ENCODE peak calls at places on chromosome 5, in seven cellular contexts. One of them, this sample, is unnamed. For H3K4me1, the result is how much of the 10 kb centered on the place peaks cover.

GRCh38 chr5:123089971-123090640 is 1.1 kb downstream of the PRDM6 start:
- DNase-seq in H1: peak
- DNase-seq in HCT116: no peak
- DNase-seq in lower lobe of right lung: peak
- DNase-seq in endodermal cell: peak
- DNase-seq in OCI-LY7: no peak
- DNase-seq in A549: peak
- DNase-seq in this sample: no peak

GRCh38 chr5:150567031-150567680 is 59.2 kb downstream of the NDST1 start:
- DNase-seq in lower lobe of right lung: no peak
- DNase-seq in HCT116: no peak
- DNase-seq in endodermal cell: no peak
- DNase-seq in A549: no peak
- DNase-seq in OCI-LY7: no peak
- DNase-seq in H1: no peak
- DNase-seq in this sample: no peak

GRCh38 chr5:20367178-20367577 is 379.2 kb upstream of the CDH18 start:
- DNase-seq in A549: no peak
- DNase-seq in H1: no peak
- DNase-seq in endodermal cell: no peak
- DNase-seq in HCT116: no peak
- DNase-seq in OCI-LY7: no peak
- DNase-seq in lower lobe of right lung: no peak
- DNase-seq in this sample: no peak

GRCh38 chr5:50406874-50407273 is 34.2 kb downstream of the EMB start:
- DNase-seq in H1: no peak
- DNase-seq in lower lobe of right lung: no peak
- DNase-seq in A549: no peak
- DNase-seq in HCT116: no peak
- DNase-seq in endodermal cell: no peak
- DNase-seq in OCI-LY7: no peak
- DNase-seq in this sample: no peak

GRCh38 chr5:174547814-174548213 is 176.6 kb upstream of the MSX2 start:
- DNase-seq in HCT116: no peak
- DNase-seq in endodermal cell: no peak
- DNase-seq in H1: no peak
- DNase-seq in lower lobe of right lung: no peak
- DNase-seq in OCI-LY7: no peak
- DNase-seq in A549: no peak
- DNase-seq in this sample: no peak

GRCh38 chr5:164353155-164353554 is 847.7 kb downstream of the MAT2B start:
- DNase-seq in lower lobe of right lung: no peak
- DNase-seq in OCI-LY7: no peak
- DNase-seq in endodermal cell: no peak
- DNase-seq in H1: no peak
- DNase-seq in A549: no peak
- DNase-seq in HCT116: no peak
- DNase-seq in this sample: no peak

GRCh38 chr5:99949361-99949760 is 585.8 kb upstream of the FAM174A start:
- DNase-seq in HCT116: no peak
- DNase-seq in OCI-LY7: no peak
- DNase-seq in endodermal cell: no peak
- DNase-seq in lower lobe of right lung: no peak
- DNase-seq in H1: no peak
- DNase-seq in A549: no peak
- DNase-seq in this sample: no peak

GRCh38 chr5:120436996-120437395 is 27.1 kb upstream of the PRR16 start:
- DNase-seq in lower lobe of right lung: no peak
- DNase-seq in endodermal cell: no peak
- DNase-seq in HCT116: no peak
- DNase-seq in H1: no peak
- DNase-seq in OCI-LY7: no peak
- DNase-seq in A549: no peak
- DNase-seq in this sample: no peak

GRCh38 chr5:166595274-166595951 is 1696.0 kb upstream of the WWC1 start:
- DNase-seq in lower lobe of right lung: no peak
- DNase-seq in H1: no peak
- DNase-seq in endodermal cell: no peak
- DNase-seq in HCT116: no peak
- DNase-seq in OCI-LY7: no peak
- DNase-seq in A549: no peak
- DNase-seq in this sample: no peak

GRCh38 chr5:143355710-143356109 is 47.8 kb downstream of the NR3C1 start:
- DNase-seq in endodermal cell: no peak
- DNase-seq in HCT116: peak
- DNase-seq in OCI-LY7: no peak
- DNase-seq in H1: no peak
- DNase-seq in A549: peak
- DNase-seq in lower lobe of right lung: no peak
- DNase-seq in this sample: peak
- H3K4me1 ChIP-seq in endodermal cell: under half
- H3K4me1 ChIP-seq in HCT116: under half
- H3K4me1 ChIP-seq in OCI-LY7: under half
- H3K4me1 ChIP-seq in H1: under half
- H3K4me1 ChIP-seq in A549: half or more
- H3K4me1 ChIP-seq in lower lobe of right lung: half or more
- H3K4me1 ChIP-seq in this sample: under half

GRCh38 chr5:172533058-172533398 is 78.7 kb upstream of the SH3PXD2B start:
- DNase-seq in lower lobe of right lung: no peak
- DNase-seq in endodermal cell: peak
- DNase-seq in HCT116: no peak
- DNase-seq in H1: peak
- DNase-seq in A549: no peak
- DNase-seq in OCI-LY7: no peak
- DNase-seq in this sample: peak
- H3K27ac ChIP-seq in lower lobe of right lung: no peak
- H3K27ac ChIP-seq in endodermal cell: no peak
- H3K27ac ChIP-seq in HCT116: no peak
- H3K27ac ChIP-seq in H1: no peak
- H3K27ac ChIP-seq in A549: no peak
- H3K27ac ChIP-seq in OCI-LY7: no peak
- H3K27ac ChIP-seq in this sample: no peak

GRCh38 chr5:143374496-143375217 is 28.8 kb downstream of the NR3C1 start:
- DNase-seq in H1: no peak
- DNase-seq in OCI-LY7: no peak
- DNase-seq in A549: no peak
- DNase-seq in endodermal cell: no peak
- DNase-seq in HCT116: no peak
- DNase-seq in lower lobe of right lung: no peak
- DNase-seq in this sample: no peak

GRCh38 chr5:143376911-143377838 is 26.3 kb downstream of the NR3C1 start:
- DNase-seq in OCI-LY7: no peak
- DNase-seq in lower lobe of right lung: no peak
- DNase-seq in A549: peak
- DNase-seq in HCT116: peak
- DNase-seq in H1: no peak
- DNase-seq in endodermal cell: peak
- DNase-seq in this sample: peak

GRCh38 chr5:143370440-143370839 is 33.0 kb downstream of the NR3C1 start:
- DNase-seq in A549: no peak
- DNase-seq in lower lobe of right lung: no peak
- DNase-seq in HCT116: no peak
- DNase-seq in endodermal cell: no peak
- DNase-seq in H1: no peak
- DNase-seq in OCI-LY7: no peak
- DNase-seq in this sample: no peak

GRCh38 chr5:143376195-143376772 is 27.2 kb downstream of the NR3C1 start:
- DNase-seq in endodermal cell: no peak
- DNase-seq in HCT116: no peak
- DNase-seq in H1: no peak
- DNase-seq in OCI-LY7: no peak
- DNase-seq in A549: no peak
- DNase-seq in lower lobe of right lung: no peak
- DNase-seq in this sample: no peak

GRCh38 chr5:143372187-143372829 is 31.2 kb downstream of the NR3C1 start:
- DNase-seq in H1: no peak
- DNase-seq in lower lobe of right lung: no peak
- DNase-seq in A549: no peak
- DNase-seq in endodermal cell: no peak
- DNase-seq in HCT116: no peak
- DNase-seq in OCI-LY7: no peak
- DNase-seq in this sample: no peak
- H3K4me1 ChIP-seq in H1: under half
- H3K4me1 ChIP-seq in lower lobe of right lung: under half
- H3K4me1 ChIP-seq in A549: half or more
- H3K4me1 ChIP-seq in endodermal cell: under half
- H3K4me1 ChIP-seq in HCT116: under half
- H3K4me1 ChIP-seq in OCI-LY7: under half
- H3K4me1 ChIP-seq in this sample: under half

GRCh38 chr5:77181596-77182304 is 28.7 kb upstream of the PDE8B start:
- DNase-seq in OCI-LY7: no peak
- DNase-seq in lower lobe of right lung: no peak
- DNase-seq in A549: no peak
- DNase-seq in HCT116: no peak
- DNase-seq in endodermal cell: no peak
- DNase-seq in H1: no peak
- DNase-seq in this sample: no peak
- H3K27ac ChIP-seq in OCI-LY7: no peak
- H3K27ac ChIP-seq in lower lobe of right lung: no peak
- H3K27ac ChIP-seq in A549: peak
- H3K27ac ChIP-seq in HCT116: no peak
- H3K27ac ChIP-seq in endodermal cell: no peak
- H3K27ac ChIP-seq in H1: no peak
- H3K27ac ChIP-seq in this sample: no peak

GRCh38 chr5:177330991-177331837 is 19.5 kb upstream of the MXD3 start:
- DNase-seq in lower lobe of right lung: peak
- DNase-seq in endodermal cell: no peak
- DNase-seq in OCI-LY7: no peak
- DNase-seq in HCT116: no peak
- DNase-seq in A549: no peak
- DNase-seq in H1: no peak
- DNase-seq in this sample: no peak

GRCh38 chr5:177327539-177328522 is 16.1 kb upstream of the MXD3 start:
- DNase-seq in OCI-LY7: no peak
- DNase-seq in H1: no peak
- DNase-seq in A549: no peak
- DNase-seq in lower lobe of right lung: peak
- DNase-seq in endodermal cell: no peak
- DNase-seq in HCT116: no peak
- DNase-seq in this sample: no peak

GRCh38 chr5:177329883-177330282 is 18.2 kb upstream of the MXD3 start:
- DNase-seq in H1: no peak
- DNase-seq in lower lobe of right lung: peak
- DNase-seq in OCI-LY7: no peak
- DNase-seq in A549: no peak
- DNase-seq in endodermal cell: no peak
- DNase-seq in HCT116: no peak
- DNase-seq in this sample: no peak

GRCh38 chr5:177325868-177326381 is 14.2 kb upstream of the MXD3 start:
- DNase-seq in OCI-LY7: no peak
- DNase-seq in lower lobe of right lung: peak
- DNase-seq in HCT116: no peak
- DNase-seq in endodermal cell: no peak
- DNase-seq in H1: no peak
- DNase-seq in A549: no peak
- DNase-seq in this sample: no peak

DNA sequence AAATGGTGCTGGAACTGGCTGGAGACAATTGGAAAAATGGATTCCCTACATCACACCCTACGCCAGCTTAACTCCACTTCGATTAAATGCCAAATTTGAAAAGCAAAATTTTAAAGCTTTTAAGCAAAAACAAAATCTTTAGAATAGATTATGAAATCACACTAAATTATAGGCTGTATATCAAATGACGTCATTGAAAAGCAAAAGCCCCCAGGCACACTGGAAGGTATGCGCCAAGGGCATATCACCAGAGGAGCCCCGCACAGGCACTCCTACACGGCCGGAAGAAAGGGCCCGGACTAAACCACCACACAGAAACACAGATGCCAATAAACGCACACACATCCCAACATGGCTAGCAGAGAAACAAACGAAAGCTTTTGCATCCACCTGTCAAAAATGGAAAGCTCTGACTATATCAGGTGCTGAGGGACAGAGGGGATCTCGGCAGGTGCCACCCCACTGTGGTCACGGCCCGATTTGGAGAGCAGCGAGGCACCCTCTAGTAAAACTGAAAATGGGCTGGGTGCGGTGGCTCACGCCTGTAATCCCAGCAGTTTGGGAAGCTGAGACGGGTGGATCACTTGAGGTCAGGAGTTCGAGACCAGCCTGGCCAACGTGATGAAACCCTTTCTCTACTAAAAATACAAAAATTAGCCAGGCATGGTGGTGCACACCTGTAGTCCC is 17.0 kb upstream of the MXD3 start:
- DNase-seq in lower lobe of right lung: peak
- DNase-seq in H1: no peak
- DNase-seq in endodermal cell: no peak
- DNase-seq in A549: no peak
- DNase-seq in HCT116: no peak
- DNase-seq in OCI-LY7: no peak
- DNase-seq in this sample: no peak
- H3K4me1 ChIP-seq in lower lobe of right lung: under half
- H3K4me1 ChIP-seq in H1: under half
- H3K4me1 ChIP-seq in endodermal cell: under half
- H3K4me1 ChIP-seq in A549: under half
- H3K4me1 ChIP-seq in HCT116: under half
- H3K4me1 ChIP-seq in OCI-LY7: under half
- H3K4me1 ChIP-seq in this sample: under half

DNA sequence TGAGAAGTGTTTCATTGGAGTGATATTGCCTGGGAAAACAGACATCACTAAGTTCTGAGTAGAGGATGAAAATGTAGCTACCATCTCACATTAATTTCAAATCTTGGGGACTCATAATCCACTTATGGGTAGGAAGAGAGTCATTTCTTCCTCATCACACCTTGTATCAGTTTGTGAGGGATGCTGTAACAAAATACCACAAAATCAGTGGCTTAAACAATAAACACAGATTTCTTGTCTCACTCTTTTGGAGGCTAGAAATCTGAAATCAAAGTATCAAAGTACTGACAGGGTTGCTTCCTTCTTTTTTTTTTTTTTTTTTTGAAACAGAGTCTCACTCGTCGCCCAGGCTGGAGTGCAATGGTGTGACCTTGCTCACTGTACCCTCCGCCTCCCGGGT is 3.4 kb downstream of the CARD6 start:
- DNase-seq in endodermal cell: no peak
- DNase-seq in H1: no peak
- DNase-seq in lower lobe of right lung: no peak
- DNase-seq in OCI-LY7: no peak
- DNase-seq in A549: no peak
- DNase-seq in HCT116: no peak
- DNase-seq in this sample: no peak
- H3K27ac ChIP-seq in endodermal cell: no peak
- H3K27ac ChIP-seq in H1: no peak
- H3K27ac ChIP-seq in lower lobe of right lung: no peak
- H3K27ac ChIP-seq in OCI-LY7: no peak
- H3K27ac ChIP-seq in A549: no peak
- H3K27ac ChIP-seq in HCT116: no peak
- H3K27ac ChIP-seq in this sample: no peak

This sample was measured in SJSA1.